ENCODE peak calls at places on chromosomes 16 and 17, in four cellular contexts. One of them, this sample, is unnamed.

GRCh38 chr17:50947844-50948514 is 81.8 kb upstream of the TOB1 start:
- DNase-seq in hepatocyte: no peak
- DNase-seq in SK-N-SH: peak; percentile 91
- DNase-seq in A549: no peak
- DNase-seq in this sample: no peak

GRCh38 chr16:64590516-64590915 is 531.3 kb downstream of the CDH11 start:
- DNase-seq in hepatocyte: no peak
- DNase-seq in SK-N-SH: no peak
- DNase-seq in A549: no peak
- DNase-seq in this sample: no peak

GRCh38 chr17:48153711-48154642 is 46.4 kb downstream of the SNX11 start:
- DNase-seq in hepatocyte: peak; percentile 86
- DNase-seq in SK-N-SH: peak; percentile 62
- DNase-seq in A549: peak; percentile 75
- DNase-seq in this sample: peak; percentile 42

GRCh38 chr17:55416000-55416399 is 5.6 kb downstream of the MMD start:
- DNase-seq in SK-N-SH: no peak
- DNase-seq in A549: no peak
- DNase-seq in hepatocyte: no peak
- DNase-seq in this sample: no peak

GRCh38 chr17:13311301-13311700 is 290.4 kb downstream of the HS3ST3A1 start:
- DNase-seq in hepatocyte: no peak
- DNase-seq in SK-N-SH: no peak
- DNase-seq in A549: no peak
- DNase-seq in this sample: no peak

GRCh38 chr16:68091604-68092261 is 6.6 kb downstream of the NFATC3 start:
- DNase-seq in A549: no peak
- DNase-seq in SK-N-SH: no peak
- DNase-seq in hepatocyte: no peak
- DNase-seq in this sample: peak; percentile 68

GRCh38 chr17:79874329-79874981 is 35.2 kb upstream of the CBX4 start:
- DNase-seq in SK-N-SH: peak; percentile 80
- DNase-seq in hepatocyte: peak; percentile 55
- DNase-seq in A549: peak; percentile 95
- DNase-seq in this sample: peak; percentile 63

GRCh38 chr16:22813946-22814325 is at the start of gene HS3ST2:
- DNase-seq in hepatocyte: peak; percentile 67
- DNase-seq in A549: no peak
- DNase-seq in SK-N-SH: peak; percentile 90
- DNase-seq in this sample: peak; percentile 50

GRCh38 chr17:46972346-46972745 is 6.7 kb downstream of the RPRML start:
- DNase-seq in SK-N-SH: no peak
- DNase-seq in hepatocyte: no peak
- DNase-seq in A549: no peak
- DNase-seq in this sample: no peak

GRCh38 chr17:30093463-30094147 is 23.0 kb upstream of the NSRP1 start:
- DNase-seq in A549: peak; percentile 94
- DNase-seq in SK-N-SH: peak; percentile 76
- DNase-seq in hepatocyte: peak; percentile 76
- DNase-seq in this sample: peak; percentile 82

GRCh38 chr17:80125656-80126448 is 21.1 kb downstream of the EIF4A3 start:
- DNase-seq in A549: no peak
- DNase-seq in SK-N-SH: no peak
- DNase-seq in hepatocyte: no peak
- DNase-seq in this sample: no peak

GRCh38 chr16:85654251-85655115 is 34.3 kb downstream of the GINS2 start:
- DNase-seq in hepatocyte: no peak
- DNase-seq in A549: no peak
- DNase-seq in SK-N-SH: no peak
- DNase-seq in this sample: no peak

GRCh38 chr17:49914096-49914490 is 54.9 kb upstream of the DLX4 start:
- DNase-seq in hepatocyte: no peak
- DNase-seq in A549: no peak
- DNase-seq in SK-N-SH: no peak
- DNase-seq in this sample: no peak

GRCh38 chr17:76246080-76247066 is 6.1 kb upstream of the RNF157 start:
- DNase-seq in A549: no peak
- DNase-seq in SK-N-SH: no peak
- DNase-seq in hepatocyte: peak; percentile 51
- DNase-seq in this sample: no peak

GRCh38 chr17:1460233-1460632 is 4.2 kb upstream of the CRK start:
- DNase-seq in A549: peak; percentile 61
- DNase-seq in hepatocyte: peak; percentile 73
- DNase-seq in SK-N-SH: no peak
- DNase-seq in this sample: peak; percentile 16

GRCh38 chr17:59785091-59785799 is 77.8 kb downstream of the VMP1 start:
- DNase-seq in A549: no peak
- DNase-seq in SK-N-SH: no peak
- DNase-seq in hepatocyte: no peak
- DNase-seq in this sample: no peak

DNA sequence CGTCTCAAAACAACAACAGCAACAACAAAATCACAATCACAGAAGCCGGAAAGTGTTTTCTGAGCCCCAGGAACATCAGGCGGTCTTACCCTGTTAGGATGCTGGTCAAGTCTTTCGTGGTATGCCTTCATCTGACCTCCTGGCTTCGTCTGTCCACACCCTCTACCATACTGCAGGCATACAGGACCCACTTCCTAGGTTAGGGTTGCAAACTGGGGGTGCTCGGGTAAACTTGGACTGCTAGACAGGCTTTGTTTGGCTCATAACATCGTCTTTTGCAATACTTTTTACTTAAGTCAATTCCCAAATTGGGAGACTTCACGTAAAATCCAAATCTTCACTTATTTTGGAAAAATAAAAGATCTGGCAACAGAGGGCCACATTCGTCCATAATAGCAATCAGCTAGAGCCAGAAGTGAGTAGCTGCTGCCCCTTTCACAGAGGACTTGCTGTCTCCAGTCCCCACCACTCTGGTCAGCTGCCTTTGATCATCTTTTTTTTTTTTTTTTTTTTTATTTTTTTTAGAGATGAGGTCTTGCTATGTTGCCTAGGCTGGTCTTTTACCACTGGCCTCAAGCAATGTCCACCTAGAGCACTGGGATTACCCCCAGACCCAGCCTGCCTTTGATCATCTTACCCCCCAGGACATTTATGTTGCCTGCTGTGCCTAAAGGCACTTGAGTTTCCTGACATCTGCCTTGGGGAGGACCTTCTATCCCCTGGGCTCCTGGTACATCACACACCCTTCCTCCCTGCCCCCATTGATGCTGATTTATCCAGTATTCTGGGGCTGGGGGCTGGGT is 30.1 kb downstream of the CHD9 start:
- DNase-seq in SK-N-SH: no peak
- DNase-seq in A549: no peak
- DNase-seq in hepatocyte: no peak
- DNase-seq in this sample: no peak
- H3K27ac ChIP-seq in SK-N-SH: peak overlapping the region; percentile 100
- H3K27ac ChIP-seq in A549: peak overlapping the region; percentile 42
- H3K27ac ChIP-seq in hepatocyte: peak overlapping the region; percentile 81
- H3K27ac ChIP-seq in this sample: peak overlapping the region; percentile 98

GRCh38 chr17:56807723-56808122 is 26.0 kb downstream of the C17orf67 start:
- DNase-seq in A549: no peak
- DNase-seq in hepatocyte: no peak
- DNase-seq in SK-N-SH: no peak
- DNase-seq in this sample: no peak

GRCh38 chr17:56809106-56809819 is 24.5 kb downstream of the C17orf67 start:
- DNase-seq in SK-N-SH: no peak
- DNase-seq in hepatocyte: no peak
- DNase-seq in A549: no peak
- DNase-seq in this sample: no peak

GRCh38 chr17:56809820-56810179 is 23.9 kb downstream of the C17orf67 start:
- DNase-seq in A549: no peak
- DNase-seq in SK-N-SH: no peak
- DNase-seq in hepatocyte: no peak
- DNase-seq in this sample: no peak

GRCh38 chr17:56806949-56807348 is 26.8 kb downstream of the C17orf67 start:
- DNase-seq in SK-N-SH: no peak
- DNase-seq in A549: no peak
- DNase-seq in hepatocyte: no peak
- DNase-seq in this sample: no peak

GRCh38 chr17:56808503-56808902 is 25.2 kb downstream of the C17orf67 start:
- DNase-seq in SK-N-SH: no peak
- DNase-seq in hepatocyte: no peak
- DNase-seq in A549: no peak
- DNase-seq in this sample: peak; percentile 89
- TF ChIP-seq CTCF in SK-N-SH: no peak
- TF ChIP-seq CTCF in hepatocyte: no peak
- TF ChIP-seq CTCF in A549: no peak
- TF ChIP-seq CTCF in this sample: no peak

DNA sequence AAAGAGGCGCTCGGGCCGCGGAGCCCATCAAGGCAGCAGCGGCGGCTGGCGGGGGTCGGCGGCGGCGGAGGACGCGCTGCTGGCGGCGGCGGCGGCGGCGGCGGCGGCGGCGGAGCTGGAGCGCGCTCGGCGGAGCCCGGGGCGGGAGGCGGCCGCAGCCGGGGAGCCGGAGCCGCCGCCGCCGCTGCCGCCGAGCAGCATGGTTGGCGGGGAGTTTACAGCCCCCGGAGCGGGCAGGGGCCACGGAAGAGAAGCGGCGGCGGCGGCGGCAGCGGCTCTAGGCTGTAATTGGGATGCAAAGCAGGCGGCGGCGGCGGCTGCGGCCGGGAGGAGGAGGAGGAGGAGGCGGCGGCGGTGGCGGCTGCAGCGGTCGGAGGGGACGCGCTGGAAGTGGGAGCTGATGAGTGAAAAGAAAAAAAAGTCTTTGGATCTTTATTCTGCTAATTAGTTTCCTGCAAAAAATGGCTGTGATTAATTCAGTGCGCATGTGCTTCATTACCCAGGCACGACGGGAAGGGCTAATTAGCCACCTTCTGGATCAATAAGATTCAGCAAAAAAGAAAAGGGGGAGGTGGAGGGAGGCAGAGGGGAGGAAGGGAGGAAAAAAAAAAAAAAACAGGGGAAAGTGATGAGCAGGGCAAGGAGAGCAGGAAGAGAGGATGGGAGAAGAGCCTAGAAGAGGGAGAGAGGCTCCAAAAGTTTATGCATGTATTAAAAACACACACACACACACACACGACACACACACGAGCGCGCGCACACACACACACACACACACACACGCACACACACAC is 10.9 kb upstream of the ZFHX3 start:
- DNase-seq in SK-N-SH: peak; percentile 77
- DNase-seq in hepatocyte: no peak
- DNase-seq in A549: no peak
- DNase-seq in this sample: no peak
- H3K27ac ChIP-seq in SK-N-SH: peak overlapping the region; percentile 74
- H3K27ac ChIP-seq in hepatocyte: peak overlapping the region; percentile 89
- H3K27ac ChIP-seq in A549: peak overlapping the region; percentile 99
- H3K27ac ChIP-seq in this sample: peak overlapping the region; percentile 95

GRCh38 chr17:82529914-82530300 is 10.4 kb downstream of the FOXK2 start:
- DNase-seq in hepatocyte: no peak
- DNase-seq in A549: no peak
- DNase-seq in SK-N-SH: no peak
- DNase-seq in this sample: no peak
- TF ChIP-seq CTCF in hepatocyte: no peak
- TF ChIP-seq CTCF in A549: no peak
- TF ChIP-seq CTCF in SK-N-SH: no peak
- TF ChIP-seq CTCF in this sample: no peak

GRCh38 chr17:35546489-35546888 is 9.0 kb upstream of the SLFN12L start:
- DNase-seq in SK-N-SH: no peak
- DNase-seq in A549: no peak
- DNase-seq in hepatocyte: no peak
- DNase-seq in this sample: no peak

GRCh38 chr17:35548213-35548810 is 10.8 kb upstream of the SLFN12L start:
- DNase-seq in SK-N-SH: no peak
- DNase-seq in hepatocyte: no peak
- DNase-seq in A549: no peak
- DNase-seq in this sample: no peak

GRCh38 chr17:35543856-35544255 is 6.4 kb upstream of the SLFN12L start:
- DNase-seq in A549: no peak
- DNase-seq in SK-N-SH: no peak
- DNase-seq in hepatocyte: no peak
- DNase-seq in this sample: no peak

GRCh38 chr17:35542990-35543389 is 5.5 kb upstream of the SLFN12L start:
- DNase-seq in SK-N-SH: no peak
- DNase-seq in A549: no peak
- DNase-seq in hepatocyte: no peak
- DNase-seq in this sample: no peak

DNA sequence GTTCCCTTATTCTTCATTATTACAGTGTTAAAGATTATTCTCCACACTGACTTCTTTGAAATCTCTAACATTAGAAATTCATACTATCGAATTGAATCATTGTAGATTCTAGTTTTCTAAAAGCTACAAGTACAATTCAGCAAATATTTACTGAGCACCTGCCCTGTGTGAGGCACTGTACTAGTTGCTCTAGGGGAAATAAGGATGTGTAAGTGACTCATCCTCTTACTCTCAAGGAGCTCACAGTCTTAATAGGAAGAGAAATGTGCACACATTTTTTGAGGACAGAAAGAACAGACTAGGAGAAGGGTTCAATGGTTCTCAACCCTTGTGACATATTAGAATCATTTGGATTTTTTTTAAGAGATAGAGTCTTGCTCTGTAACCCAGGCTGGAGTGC is 7.7 kb upstream of the SLFN12L start:
- DNase-seq in hepatocyte: no peak
- DNase-seq in SK-N-SH: no peak
- DNase-seq in A549: no peak
- DNase-seq in this sample: no peak
- H3K27ac ChIP-seq in hepatocyte: no peak overlapping the region
- H3K27ac ChIP-seq in SK-N-SH: no peak overlapping the region
- H3K27ac ChIP-seq in A549: no peak overlapping the region
- H3K27ac ChIP-seq in this sample: no peak overlapping the region

DNA sequence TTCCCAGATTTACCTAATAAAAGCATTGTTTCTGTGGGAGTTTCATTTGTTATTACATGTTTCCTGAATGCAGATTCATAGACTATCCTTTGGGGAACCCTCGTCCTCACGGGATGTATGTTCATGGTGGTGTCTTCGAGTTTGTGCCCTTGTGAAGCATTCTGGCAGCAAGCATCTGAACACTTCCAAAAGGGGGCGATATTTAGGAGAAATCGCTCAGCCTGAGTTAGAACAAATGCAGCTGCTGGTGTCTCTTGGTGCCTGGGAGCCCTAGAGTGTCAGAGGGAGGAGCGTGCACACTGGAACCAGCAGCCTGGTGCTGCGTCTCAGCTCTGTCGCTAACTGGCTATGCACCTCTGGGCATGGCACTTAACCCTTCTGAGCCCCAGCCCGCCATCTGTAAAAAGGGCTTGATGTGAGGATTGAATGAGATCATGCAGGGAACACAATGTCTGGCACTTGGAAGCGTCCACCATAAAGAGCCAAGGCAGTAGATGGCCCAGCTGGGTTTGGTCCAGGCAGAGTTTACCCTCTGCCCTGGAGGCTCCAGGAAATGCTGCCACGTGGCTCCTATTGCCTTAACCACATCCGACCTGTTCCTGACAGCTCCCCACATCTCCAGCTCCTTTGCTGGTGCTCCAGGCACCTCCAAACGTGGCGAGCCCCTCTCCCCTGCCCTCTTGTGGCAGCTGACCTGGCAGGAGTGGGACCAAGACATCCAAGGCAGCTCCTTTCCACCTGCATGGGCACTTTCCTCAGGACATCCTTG is 25.0 kb upstream of the C16orf78 start:
- DNase-seq in hepatocyte: no peak
- DNase-seq in A549: no peak
- DNase-seq in SK-N-SH: no peak
- DNase-seq in this sample: no peak
- TF ChIP-seq CTCF in hepatocyte: no peak
- TF ChIP-seq CTCF in A549: no peak
- TF ChIP-seq CTCF in SK-N-SH: peak; percentile 7
- TF ChIP-seq CTCF in this sample: no peak

This sample was measured in RWPE1.